ENCODE peak calls at places on chromosome 20, in five cellular contexts. R, C, Q, P and Z are unnamed samples.

GRCh38 chr20:33828912-33829560 is 17.9 kb downstream of the CHMP4B start:
- DNase-seq in R (no peak), C (no peak), Q (no peak), P (no peak), Z (no peak)

GRCh38 chr20:64131406-64131805 is 24.0 kb upstream of the NPBWR2 start:
- DNase-seq in R (peak), C (no peak), Q (no peak), P (peak), Z (peak)

GRCh38 chr20:47487175-47487917 is 14.3 kb upstream of the NCOA3 start:
- DNase-seq in R (no peak), C (peak), Q (peak), P (peak), Z (peak)

GRCh38 chr20:48944663-48945297 is 23.3 kb downstream of the ARFGEF2 start:
- DNase-seq in R (no peak), C (no peak), Q (no peak), P (no peak), Z (no peak)

GRCh38 chr20:34747479-34747878 is 43.3 kb downstream of the TP53INP2 start:
- DNase-seq in R (no peak), C (no peak), Q (no peak), P (no peak), Z (no peak)

GRCh38 chr20:16017656-16018055 is 555.6 kb downstream of the KIF16B start:
- DNase-seq in R (no peak), C (no peak), Q (peak), P (peak), Z (no peak)

GRCh38 chr20:47821481-47822100 is 36.3 kb upstream of the SULF2 start:
- DNase-seq in R (no peak), C (no peak), Q (peak), P (peak), Z (no peak)

GRCh38 chr20:48448601-48449384 is 379.0 kb downstream of the PREX1 start:
- DNase-seq in R (no peak), C (no peak), Q (no peak), P (no peak), Z (peak)

GRCh38 chr20:20012517-20012916 is 4.6 kb upstream of the NAA20 start:
- DNase-seq in R (no peak), C (no peak), Q (no peak), P (no peak), Z (no peak)

GRCh38 chr20:21396045-21396893 is 1.1 kb downstream of the NKX2-4 start:
- DNase-seq in R (no peak), C (peak), Q (no peak), P (peak), Z (no peak)

GRCh38 chr20:50678213-50678898 is 13.0 kb downstream of the RIPOR3 start:
- DNase-seq in R (peak), C (no peak), Q (no peak), P (no peak), Z (no peak)

GRCh38 chr20:50146732-50147662 is 6.5 kb downstream of the PEDS1 start:
- DNase-seq in R (peak), C (peak), Q (peak), P (peak), Z (peak)

GRCh38 chr20:30910937-30911725 is 346.3 kb upstream of the DEFB115 start:
- DNase-seq in R (no peak), C (no peak), Q (no peak), P (no peak), Z (no peak)

GRCh38 chr20:1322511-1323245 is 6.3 kb downstream of the SDCBP2 start:
- DNase-seq in R (no peak), C (no peak), Q (peak), P (peak), Z (peak)

GRCh38 chr20:51894201-51894600 is 91.9 kb upstream of the SALL4 start:
- DNase-seq in R (no peak), C (no peak), Q (no peak), P (no peak), Z (no peak)

GRCh38 chr20:22567944-22568871 is 16.2 kb downstream of the FOXA2 start:
- DNase-seq in R (no peak), C (no peak), Q (no peak), P (no peak), Z (no peak)

GRCh38 chr20:51482836-51483235 is 59.7 kb downstream of the NFATC2 start:
- DNase-seq in R (no peak), C (no peak), Q (no peak), P (no peak), Z (no peak)

GRCh38 chr20:40010483-40010882 is 678.6 kb downstream of the MAFB start:
- DNase-seq in R (no peak), C (no peak), Q (peak), P (no peak), Z (no peak)

GRCh38 chr20:19973920-19974620 is 43.1 kb upstream of the NAA20 start:
- DNase-seq in R (peak), C (no peak), Q (peak), P (peak), Z (peak)

GRCh38 chr20:50434653-50435396 is 75.4 kb upstream of the PTPN1 start:
- DNase-seq in R (no peak), C (no peak), Q (peak), P (peak), Z (no peak)

GRCh38 chr20:62050166-62051120 is 15.2 kb downstream of the TAF4 start:
- DNase-seq in R (no peak), C (no peak), Q (no peak), P (no peak), Z (no peak)

GRCh38 chr20:61924211-61924857 is 141.3 kb downstream of the TAF4 start:
- DNase-seq in R (no peak), C (no peak), Q (no peak), P (no peak), Z (peak)

GRCh38 chr20:58967652-58968429 is 13.2 kb upstream of the NELFCD start:
- DNase-seq in R (no peak), C (no peak), Q (no peak), P (no peak), Z (no peak)

GRCh38 chr20:4613718-4614620 is 107.7 kb upstream of the PRND start:
- DNase-seq in R (peak), C (peak), Q (peak), P (peak), Z (peak)
- TF ChIP-seq CTCF in R (no peak), C (no peak), Q (peak), P (peak), Z (peak)

GRCh38 chr20:18299364-18299763 is 11.0 kb downstream of the ZNF133 start:
- DNase-seq in R (no peak), C (no peak), Q (no peak), P (no peak), Z (no peak)

GRCh38 chr20:18307301-18307700 is 19.0 kb downstream of the ZNF133 start:
- DNase-seq in R (no peak), C (no peak), Q (no peak), P (no peak), Z (no peak)

GRCh38 chr20:18310592-18310991 is 22.3 kb downstream of the ZNF133 start:
- DNase-seq in R (no peak), C (no peak), Q (peak), P (no peak), Z (no peak)

DNA sequence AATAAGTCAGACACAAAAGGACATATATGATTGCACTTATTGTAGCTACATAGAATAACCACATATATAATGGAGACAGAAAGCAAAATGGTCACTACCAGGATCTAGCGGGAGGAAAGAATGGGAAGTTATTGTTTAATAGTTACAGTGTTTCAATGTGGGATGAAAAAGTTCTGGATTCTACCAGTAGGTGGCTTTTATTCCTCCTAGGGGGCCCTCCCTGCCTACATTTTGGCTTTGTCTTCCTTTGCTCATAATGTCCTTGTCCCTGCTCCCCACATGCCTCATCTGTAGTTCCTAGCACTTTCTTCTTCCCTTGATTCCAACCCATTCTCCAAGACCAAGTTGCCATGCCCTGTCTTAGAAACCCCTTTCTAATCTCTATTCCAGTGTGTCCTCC is 16.3 kb downstream of the ZNF133 start:
- DNase-seq in R (no peak), C (no peak), Q (no peak), P (no peak), Z (no peak)
- TF ChIP-seq CTCF in R (no peak), C (no peak), Q (peak), P (peak), Z (no peak)

GRCh38 chr20:7361321-7361720 is 578.9 kb downstream of the HAO1 start:
- DNase-seq in R (no peak), C (no peak), Q (no peak), P (no peak), Z (no peak)

GRCh38 chr20:7362601-7363000 is 577.7 kb downstream of the HAO1 start:
- DNase-seq in R (no peak), C (no peak), Q (no peak), P (no peak), Z (no peak)

GRCh38 chr20:7355056-7355455 is 585.2 kb downstream of the HAO1 start:
- DNase-seq in R (no peak), C (no peak), Q (peak), P (no peak), Z (no peak)

GRCh38 chr20:7359739-7360138 is 580.5 kb downstream of the HAO1 start:
- DNase-seq in R (no peak), C (no peak), Q (no peak), P (no peak), Z (no peak)

DNA sequence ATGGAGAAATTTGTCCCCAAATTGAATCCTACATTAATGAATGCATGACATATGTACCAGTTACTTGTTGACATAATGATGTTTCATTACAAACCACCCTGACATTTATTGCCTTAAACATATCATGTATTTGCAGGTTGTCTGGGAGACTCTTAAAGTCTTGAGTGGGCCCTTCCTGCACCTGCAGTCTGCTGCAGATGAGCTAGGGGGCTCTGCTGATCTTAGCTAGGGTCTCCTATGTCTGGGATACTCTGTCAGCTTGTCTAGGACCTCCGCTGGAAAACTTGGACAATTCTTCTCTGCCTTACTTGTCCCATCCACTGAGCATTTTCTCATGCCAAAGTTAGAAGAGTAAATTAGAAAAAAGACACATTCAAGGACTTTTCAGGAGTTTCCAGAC is 581.6 kb downstream of the HAO1 start:
- DNase-seq in R (no peak), C (no peak), Q (no peak), P (no peak), Z (no peak)
- TF ChIP-seq CTCF in R (no peak), C (no peak), Q (no peak), P (no peak), Z (no peak)

GRCh38 chr20:3669710-3670367 is 6.6 kb upstream of the GFRA4 start:
- DNase-seq in R (no peak), C (no peak), Q (no peak), P (no peak), Z (no peak)

GRCh38 chr20:3670945-3671344 is 7.7 kb upstream of the GFRA4 start:
- DNase-seq in R (no peak), C (no peak), Q (no peak), P (no peak), Z (no peak)

GRCh38 chr20:3672864-3673550 is 8.8 kb downstream of the ADAM33 start:
- DNase-seq in R (no peak), C (no peak), Q (no peak), P (no peak), Z (no peak)

GRCh38 chr20:3671986-3672863 is 9.0 kb upstream of the GFRA4 start:
- DNase-seq in R (no peak), C (no peak), Q (no peak), P (no peak), Z (no peak)

GRCh38 chr20:3670511-3670910 is 7.3 kb upstream of the GFRA4 start:
- DNase-seq in R (no peak), C (no peak), Q (no peak), P (no peak), Z (no peak)
- TF ChIP-seq CTCF in R (no peak), C (no peak), Q (peak), P (no peak), Z (no peak)

GRCh38 chr20:32761831-32762753 is at the start of gene DNMT3B:
- DNase-seq in R (peak), C (peak), Q (no peak), P (peak), Z (no peak)
- TF ChIP-seq CTCF in R (no peak), C (no peak), Q (peak), P (no peak), Z (no peak)

GRCh38 chr20:37836926-37837325 is 66.0 kb upstream of the VSTM2L start:
- DNase-seq in R (no peak), C (no peak), Q (no peak), P (no peak), Z (no peak)
- TF ChIP-seq CTCF in R (no peak), C (no peak), Q (no peak), P (no peak), Z (no peak)

GRCh38 chr20:57080796-57081195 is 185.6 kb downstream of the BMP7 start:
- DNase-seq in R (no peak), C (no peak), Q (no peak), P (peak), Z (no peak)
- TF ChIP-seq CTCF in R (no peak), C (no peak), Q (peak), P (peak), Z (no peak)